ENCODE peak calls at places on chromosomes 3 and 15, in six cellular contexts. One of them, this sample, is unnamed.

GRCh38 chr3:2578560-2578959 is 479.9 kb downstream of the CNTN4 start:
- DNase-seq in stimulated activated CD8-positive, alpha-beta memory T cell treated with anti-CD3 and anti-CD28 coated beads, Interleukin-12 subunit alpha, Interleukin-12 subunit beta, amount 100 ng/mL, for 4 hours: no peak
- DNase-seq in RPMI7951: no peak
- DNase-seq in AML-193: no peak
- DNase-seq in stimulated activated CD4-positive, alpha-beta T cell treated with anti-CD3 and anti-CD28 coated beads, Interleukin-2, amount 100 ng/mL, for 48 hours: no peak
- DNase-seq in HTR-8/SVneo: no peak
- DNase-seq in this sample: no peak

GRCh38 chr15:63381301-63382192 is at the start of gene CA12:
- DNase-seq in HTR-8/SVneo: peak; percentile 31
- DNase-seq in AML-193: no peak
- DNase-seq in RPMI7951: peak; percentile 53
- DNase-seq in stimulated activated CD8-positive, alpha-beta memory T cell treated with anti-CD3 and anti-CD28 coated beads, Interleukin-12 subunit alpha, Interleukin-12 subunit beta, amount 100 ng/mL, for 4 hours: no peak
- DNase-seq in stimulated activated CD4-positive, alpha-beta T cell treated with anti-CD3 and anti-CD28 coated beads, Interleukin-2, amount 100 ng/mL, for 48 hours: no peak
- DNase-seq in this sample: no peak

GRCh38 chr3:20040476-20041196 is 390 bp downstream of the KAT2B start:
- DNase-seq in RPMI7951: peak; percentile 71
- DNase-seq in AML-193: peak; percentile 61
- DNase-seq in HTR-8/SVneo: peak; percentile 42
- DNase-seq in stimulated activated CD4-positive, alpha-beta T cell treated with anti-CD3 and anti-CD28 coated beads, Interleukin-2, amount 100 ng/mL, for 48 hours: peak; percentile 44
- DNase-seq in stimulated activated CD8-positive, alpha-beta memory T cell treated with anti-CD3 and anti-CD28 coated beads, Interleukin-12 subunit alpha, Interleukin-12 subunit beta, amount 100 ng/mL, for 4 hours: peak; percentile 44
- DNase-seq in this sample: peak; percentile 51

GRCh38 chr3:3110299-3110630 is at the start of gene IL5RA:
- DNase-seq in stimulated activated CD8-positive, alpha-beta memory T cell treated with anti-CD3 and anti-CD28 coated beads, Interleukin-12 subunit alpha, Interleukin-12 subunit beta, amount 100 ng/mL, for 4 hours: no peak
- DNase-seq in RPMI7951: no peak
- DNase-seq in stimulated activated CD4-positive, alpha-beta T cell treated with anti-CD3 and anti-CD28 coated beads, Interleukin-2, amount 100 ng/mL, for 48 hours: no peak
- DNase-seq in AML-193: no peak
- DNase-seq in HTR-8/SVneo: no peak
- DNase-seq in this sample: no peak

GRCh38 chr15:89114974-89115373 is 26.7 kb downstream of the ABHD2 start:
- DNase-seq in RPMI7951: peak; percentile 50
- DNase-seq in AML-193: no peak
- DNase-seq in stimulated activated CD4-positive, alpha-beta T cell treated with anti-CD3 and anti-CD28 coated beads, Interleukin-2, amount 100 ng/mL, for 48 hours: no peak
- DNase-seq in HTR-8/SVneo: no peak
- DNase-seq in stimulated activated CD8-positive, alpha-beta memory T cell treated with anti-CD3 and anti-CD28 coated beads, Interleukin-12 subunit alpha, Interleukin-12 subunit beta, amount 100 ng/mL, for 4 hours: no peak
- DNase-seq in this sample: no peak

GRCh38 chr15:60130811-60131210 is 126.7 kb downstream of the FOXB1 start:
- DNase-seq in stimulated activated CD8-positive, alpha-beta memory T cell treated with anti-CD3 and anti-CD28 coated beads, Interleukin-12 subunit alpha, Interleukin-12 subunit beta, amount 100 ng/mL, for 4 hours: no peak
- DNase-seq in RPMI7951: no peak
- DNase-seq in HTR-8/SVneo: no peak
- DNase-seq in stimulated activated CD4-positive, alpha-beta T cell treated with anti-CD3 and anti-CD28 coated beads, Interleukin-2, amount 100 ng/mL, for 48 hours: no peak
- DNase-seq in AML-193: no peak
- DNase-seq in this sample: no peak

GRCh38 chr3:180744226-180744625 is 64.9 kb upstream of the CCDC39 start:
- DNase-seq in AML-193: no peak
- DNase-seq in stimulated activated CD4-positive, alpha-beta T cell treated with anti-CD3 and anti-CD28 coated beads, Interleukin-2, amount 100 ng/mL, for 48 hours: no peak
- DNase-seq in HTR-8/SVneo: no peak
- DNase-seq in stimulated activated CD8-positive, alpha-beta memory T cell treated with anti-CD3 and anti-CD28 coated beads, Interleukin-12 subunit alpha, Interleukin-12 subunit beta, amount 100 ng/mL, for 4 hours: no peak
- DNase-seq in RPMI7951: no peak
- DNase-seq in this sample: no peak

GRCh38 chr15:44298878-44299277 is 10.4 kb downstream of the GOLM2 start:
- DNase-seq in RPMI7951: peak; percentile 38
- DNase-seq in HTR-8/SVneo: no peak
- DNase-seq in stimulated activated CD8-positive, alpha-beta memory T cell treated with anti-CD3 and anti-CD28 coated beads, Interleukin-12 subunit alpha, Interleukin-12 subunit beta, amount 100 ng/mL, for 4 hours: no peak
- DNase-seq in AML-193: no peak
- DNase-seq in stimulated activated CD4-positive, alpha-beta T cell treated with anti-CD3 and anti-CD28 coated beads, Interleukin-2, amount 100 ng/mL, for 48 hours: no peak
- DNase-seq in this sample: no peak

GRCh38 chr3:177973241-177973840 is 562.9 kb upstream of the KCNMB2 start:
- DNase-seq in stimulated activated CD8-positive, alpha-beta memory T cell treated with anti-CD3 and anti-CD28 coated beads, Interleukin-12 subunit alpha, Interleukin-12 subunit beta, amount 100 ng/mL, for 4 hours: no peak
- DNase-seq in HTR-8/SVneo: no peak
- DNase-seq in RPMI7951: no peak
- DNase-seq in AML-193: no peak
- DNase-seq in stimulated activated CD4-positive, alpha-beta T cell treated with anti-CD3 and anti-CD28 coated beads, Interleukin-2, amount 100 ng/mL, for 48 hours: no peak
- DNase-seq in this sample: no peak

GRCh38 chr3:138349926-138350665 is 1.7 kb downstream of the MRAS start:
- DNase-seq in HTR-8/SVneo: no peak
- DNase-seq in stimulated activated CD4-positive, alpha-beta T cell treated with anti-CD3 and anti-CD28 coated beads, Interleukin-2, amount 100 ng/mL, for 48 hours: no peak
- DNase-seq in AML-193: peak; percentile 32
- DNase-seq in RPMI7951: no peak
- DNase-seq in stimulated activated CD8-positive, alpha-beta memory T cell treated with anti-CD3 and anti-CD28 coated beads, Interleukin-12 subunit alpha, Interleukin-12 subunit beta, amount 100 ng/mL, for 4 hours: no peak
- DNase-seq in this sample: no peak

GRCh38 chr15:25501828-25502446 is 63.1 kb upstream of the UBE3A start:
- DNase-seq in RPMI7951: peak; percentile 4
- DNase-seq in stimulated activated CD4-positive, alpha-beta T cell treated with anti-CD3 and anti-CD28 coated beads, Interleukin-2, amount 100 ng/mL, for 48 hours: no peak
- DNase-seq in HTR-8/SVneo: no peak
- DNase-seq in stimulated activated CD8-positive, alpha-beta memory T cell treated with anti-CD3 and anti-CD28 coated beads, Interleukin-12 subunit alpha, Interleukin-12 subunit beta, amount 100 ng/mL, for 4 hours: no peak
- DNase-seq in AML-193: peak; percentile 28
- DNase-seq in this sample: no peak

GRCh38 chr15:100958326-100959065 is 39.3 kb downstream of the LRRK1 start:
- DNase-seq in HTR-8/SVneo: peak; percentile 62
- DNase-seq in AML-193: no peak
- DNase-seq in RPMI7951: peak; percentile 93
- DNase-seq in stimulated activated CD8-positive, alpha-beta memory T cell treated with anti-CD3 and anti-CD28 coated beads, Interleukin-12 subunit alpha, Interleukin-12 subunit beta, amount 100 ng/mL, for 4 hours: no peak
- DNase-seq in stimulated activated CD4-positive, alpha-beta T cell treated with anti-CD3 and anti-CD28 coated beads, Interleukin-2, amount 100 ng/mL, for 48 hours: no peak
- DNase-seq in this sample: no peak

GRCh38 chr15:51054535-51054934 is 40.2 kb downstream of the TNFAIP8L3 start:
- DNase-seq in AML-193: no peak
- DNase-seq in RPMI7951: no peak
- DNase-seq in stimulated activated CD8-positive, alpha-beta memory T cell treated with anti-CD3 and anti-CD28 coated beads, Interleukin-12 subunit alpha, Interleukin-12 subunit beta, amount 100 ng/mL, for 4 hours: no peak
- DNase-seq in stimulated activated CD4-positive, alpha-beta T cell treated with anti-CD3 and anti-CD28 coated beads, Interleukin-2, amount 100 ng/mL, for 48 hours: no peak
- DNase-seq in HTR-8/SVneo: no peak
- DNase-seq in this sample: no peak

GRCh38 chr3:9704343-9705322 is 1.0 kb downstream of the CPNE9 start:
- DNase-seq in AML-193: no peak
- DNase-seq in stimulated activated CD4-positive, alpha-beta T cell treated with anti-CD3 and anti-CD28 coated beads, Interleukin-2, amount 100 ng/mL, for 48 hours: no peak
- DNase-seq in HTR-8/SVneo: peak; percentile 57
- DNase-seq in RPMI7951: peak; percentile 46
- DNase-seq in stimulated activated CD8-positive, alpha-beta memory T cell treated with anti-CD3 and anti-CD28 coated beads, Interleukin-12 subunit alpha, Interleukin-12 subunit beta, amount 100 ng/mL, for 4 hours: no peak
- DNase-seq in this sample: no peak